ENCODE peak calls at places on chromosomes 7 and 10, in ten cellular contexts. R is heart right ventricle; O is stimulated activated naive CD4-positive, alpha-beta T cell; N is BE2C; T is GM10248; V is ureter; A is cardiac muscle cell; P is stimulated activated CD8-positive, alpha-beta memory T cell treated with anti-CD3 and anti-CD28 coated beads, Interleukin-4, amount 100 ng/mL, for 24 hours; B is foreskin fibroblast; L is NCI-H446. U is an unnamed sample.

GRCh38 chr7:128243273-128243672 is 2.2 kb downstream of the LEP start:
- DNase-seq in R (no peak), P (no peak), N (no peak), V (no peak), L (no peak), O (no peak), T (no peak), A (no peak), B (no peak), U (no peak)

GRCh38 chr7:128076831-128077271 is 45.6 kb upstream of the LRRC4 start:
- DNase-seq in R (peak), O (no peak), V (peak), N (peak), L (peak), B (no peak), P (no peak), A (peak), T (no peak), U (no peak)

GRCh38 chr7:539731-540411 is 20.2 kb upstream of the PDGFA start:
- DNase-seq in L (no peak), V (peak), N (no peak), R (no peak), P (no peak), B (no peak), A (peak), O (no peak), T (no peak), U (no peak)

GRCh38 chr10:14244801-14245211 is 85.9 kb downstream of the FRMD4A start:
- DNase-seq in O (no peak), N (no peak), P (no peak), A (peak), T (no peak), L (no peak), V (no peak), R (no peak), B (peak), U (no peak)

GRCh38 chr10:5490698-5491464 is 8.5 kb downstream of the CALML5 start:
- DNase-seq in O (no peak), V (no peak), P (no peak), N (no peak), A (no peak), L (no peak), B (no peak), T (no peak), R (no peak), U (no peak)

GRCh38 chr10:86703176-86703575 is 34.9 kb downstream of the LDB3 start:
- DNase-seq in B (no peak), A (no peak), V (no peak), L (no peak), N (no peak), P (no peak), T (no peak), R (no peak), O (no peak), U (no peak)

GRCh38 chr7:96800824-96801223 is 91.2 kb upstream of the SEM1 start:
- DNase-seq in T (no peak), V (no peak), O (no peak), N (peak), L (no peak), B (no peak), P (no peak), R (no peak), A (no peak), U (no peak)

GRCh38 chr10:96511044-96511945 is 2.4 kb downstream of the TLL2 start:
- DNase-seq in N (peak), T (peak), P (no peak), V (no peak), L (no peak), A (peak), B (no peak), O (no peak), R (peak), U (no peak)

GRCh38 chr10:44879531-44879899 is 31.6 kb upstream of the TMEM72 start:
- DNase-seq in L (no peak), R (no peak), O (no peak), A (no peak), P (no peak), B (no peak), V (no peak), T (no peak), N (no peak), U (no peak)

GRCh38 chr10:132143162-132143561 is 43.6 kb upstream of the DPYSL4 start:
- DNase-seq in B (peak), O (no peak), P (no peak), T (no peak), N (peak), A (peak), R (no peak), L (no peak), V (no peak), U (no peak)

GRCh38 chr7:332646-333398 is 42.9 kb downstream of the FOXL3 start:
- DNase-seq in P (peak), T (peak), B (no peak), N (peak), O (peak), A (peak), R (peak), V (peak), L (peak), U (no peak)

GRCh38 chr10:126576336-126576735 is 94.2 kb downstream of the C10orf90 start:
- DNase-seq in R (no peak), P (no peak), V (no peak), O (no peak), T (no peak), A (peak), L (no peak), B (no peak), N (no peak), U (no peak)